ENCODE peak calls at places on chromosomes 16 and 17, in five cellular contexts. B is endothelial cell of umbilical vein, U is SK-N-MC, C is sigmoid colon, X is suprapubic skin. N is an unnamed sample.
A peak's percentile ranks its signal among the peaks of the same experiment; 100 is the strongest.

GRCh38 chr16:29710227-29711219 is 31.5 kb downstream of the QPRT start:
- DNase-seq in U (no peak), B (peak; percentile 60), C (no peak), X (no peak), N (peak; percentile 47)

GRCh38 chr16:3056336-3057180 is 8.9 kb upstream of the IL32 start:
- DNase-seq in C (no peak), X (no peak), U (no peak), B (no peak), N (peak; percentile 64)

GRCh38 chr17:31416503-31416923 is 25.0 kb downstream of the RAB11FIP4 start:
- DNase-seq in X (no peak), U (no peak), B (no peak), C (no peak), N (peak; percentile 38)

GRCh38 chr16:84485255-84486010 is 19.0 kb downstream of the MEAK7 start:
- DNase-seq in B (no peak), U (no peak), C (no peak), X (peak; percentile 59), N (peak; percentile 7)

GRCh38 chr16:80518436-80518835 is 22.4 kb upstream of the DYNLRB2 start:
- DNase-seq in U (no peak), C (no peak), B (no peak), X (no peak), N (no peak)

GRCh38 chr16:4410335-4411075 is 5.9 kb downstream of the CORO7 start:
- DNase-seq in U (no peak), B (peak; percentile 67), X (no peak), C (peak; percentile 91), N (no peak)

GRCh38 chr17:50943575-50943933 is 77.4 kb upstream of the TOB1 start:
- DNase-seq in B (no peak), U (no peak), X (peak; percentile 50), C (peak; percentile 66), N (no peak)

GRCh38 chr16:89375021-89375420 is 115.3 kb downstream of the ANKRD11 start:
- DNase-seq in C (no peak), U (no peak), B (no peak), X (no peak), N (peak; percentile 83)

GRCh38 chr17:81208651-81209050 is 14.1 kb downstream of the CEP131 start:
- DNase-seq in B (no peak), X (no peak), C (no peak), U (no peak), N (no peak)

GRCh38 chr16:86568677-86569623 is 2.3 kb downstream of the FOXC2 start:
- DNase-seq in C (no peak), B (peak; percentile 27), U (no peak), X (no peak), N (peak; percentile 68)
- TF ChIP-seq POLR2AphosphoS5 in C (no peak), B (no peak), U (no peak), X (no peak), N (no peak)

DNA sequence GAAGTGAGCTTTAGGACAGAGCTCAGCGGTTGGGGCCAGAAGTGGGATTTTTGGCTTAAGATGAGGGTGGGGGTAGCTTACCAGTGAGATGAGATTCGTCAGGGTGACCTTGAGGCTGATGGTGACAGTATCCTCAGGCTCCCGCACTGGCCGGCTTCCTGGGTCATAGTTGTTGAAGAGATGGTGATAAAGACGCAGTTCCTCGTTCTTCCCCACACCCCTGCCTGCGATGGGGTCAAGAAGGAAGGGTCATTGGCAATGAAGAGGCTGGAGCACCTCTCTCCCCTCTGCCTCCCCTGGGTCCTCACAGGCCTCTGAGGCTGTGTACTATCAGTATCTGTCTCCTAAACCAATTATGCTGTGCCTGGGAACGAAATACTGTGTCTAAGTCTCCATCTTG is 358 bp downstream of the CHRNE start:
- DNase-seq in X (no peak), U (no peak), C (no peak), B (no peak), N (no peak)
- TF ChIP-seq POLR2AphosphoS5 in X (no peak), U (no peak), C (no peak), B (no peak), N (no peak)

GRCh38 chr16:1491327-1491726 is 1.8 kb upstream of the TELO2 start:
- DNase-seq in X (no peak), B (no peak), C (no peak), U (no peak), N (peak; percentile 61)
- TF ChIP-seq POLR2AphosphoS5 in X (no peak), B (no peak), C (no peak), U (no peak), N (no peak)

GRCh38 chr16:87832137-87832527 is 37.2 kb downstream of the SLC7A5 start:
- DNase-seq in U (no peak), C (no peak), B (no peak), X (no peak), N (no peak)
- TF ChIP-seq POLR2AphosphoS5 in U (no peak), C (no peak), B (no peak), X (no peak), N (no peak)

GRCh38 chr16:30893744-30894539 is at the start of gene BCL7C:
- DNase-seq in C (peak; percentile 95), X (peak; percentile 95), U (no peak), B (peak; percentile 89), N (peak; percentile 98)
- TF ChIP-seq POLR2AphosphoS5 in C (peak; percentile 54), X (no peak), U (peak; percentile 21), B (no peak), N (peak; percentile 86)

GRCh38 chr16:25014500-25015147 is 545 bp downstream of the ARHGAP17 start:
- DNase-seq in X (peak; percentile 81), C (peak; percentile 77), B (peak; percentile 59), U (no peak), N (peak; percentile 91)
- TF ChIP-seq POLR2AphosphoS5 in X (no peak), C (peak; percentile 6), B (no peak), U (no peak), N (no peak)

GRCh38 chr16:1708083-1708767 is 2.2 kb downstream of the MAPK8IP3 start:
- DNase-seq in B (no peak), C (no peak), U (no peak), X (no peak), N (peak; percentile 75)

GRCh38 chr16:1708768-1709180 is 2.8 kb downstream of the MAPK8IP3 start:
- DNase-seq in X (no peak), C (no peak), U (no peak), B (no peak), N (peak; percentile 72)

GRCh38 chr16:1706386-1707192 is 594 bp downstream of the MAPK8IP3 start:
- DNase-seq in U (no peak), X (no peak), C (no peak), B (no peak), N (no peak)

GRCh38 chr16:1707193-1707790 is 1.3 kb downstream of the MAPK8IP3 start:
- DNase-seq in B (peak; percentile 43), C (no peak), U (no peak), X (no peak), N (peak; percentile 70)

GRCh38 chr16:1705688-1706385 is at the start of gene MAPK8IP3:
- DNase-seq in C (peak; percentile 95), B (peak; percentile 95), U (peak; percentile 37), X (peak; percentile 92), N (peak; percentile 98)
- TF ChIP-seq POLR2AphosphoS5 in C (peak; percentile 99), B (peak; percentile 99), U (peak; percentile 96), X (no peak), N (peak; percentile 97)

DNA sequence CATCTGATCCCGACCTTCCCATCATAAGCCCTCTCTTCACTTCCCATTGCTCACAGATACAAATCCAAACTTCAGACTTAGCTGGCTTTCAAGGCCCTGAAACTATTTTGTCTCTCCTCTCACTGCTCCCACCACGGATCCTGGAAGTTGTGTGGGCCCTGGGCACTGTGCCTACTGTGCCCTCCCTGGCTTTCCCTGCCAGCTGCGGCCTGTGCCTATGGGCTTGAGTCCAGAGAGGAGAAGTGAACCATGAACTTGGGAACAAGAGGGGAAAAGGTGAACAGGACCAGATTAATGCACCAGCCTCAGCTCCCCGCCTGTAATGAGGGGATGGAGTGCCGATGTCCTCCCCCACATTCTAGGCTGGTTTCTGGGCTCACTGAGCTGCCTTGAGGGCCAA is 18.9 kb upstream of the KCNJ12 start:
- DNase-seq in U (no peak), X (no peak), B (no peak), C (no peak), N (no peak)
- TF ChIP-seq POLR2AphosphoS5 in U (no peak), X (no peak), B (no peak), C (no peak), N (no peak)